ENCODE peak calls at places on chromosomes 2 and 18, in ten cellular contexts. F is kidney tubule cell, G is iPS-NIHi11, D is HTR-8/SVneo, Q is NCI-H1092, W is NAMALWA, B is cardiac muscle cell, V is retina, L is endothelial cell, C is BJ. J is an unnamed sample.

GRCh38 chr2:102396012-102396411 is 26.9 kb upstream of the IL18RAP start:
- DNase-seq in B (no peak), W (no peak), C (no peak), Q (no peak), F (no peak), L (no peak), V (no peak), G (no peak), D (no peak), J (no peak)

GRCh38 chr2:203021986-203022385 is 7.3 kb downstream of the NBEAL1 start:
- DNase-seq in V (no peak), F (no peak), D (no peak), B (peak; percentile 33), W (no peak), G (no peak), L (no peak), Q (no peak), C (no peak), J (no peak)

GRCh38 chr2:16656087-16656486 is 9.5 kb downstream of the CYRIA start:
- DNase-seq in Q (no peak), B (no peak), F (no peak), L (no peak), D (no peak), W (no peak), V (no peak), C (no peak), G (no peak), J (no peak)

GRCh38 chr18:57029761-57030160 is 117.1 kb upstream of the BOD1L2 start:
- DNase-seq in C (no peak), D (no peak), Q (peak; percentile 41), B (peak; percentile 3), L (no peak), F (peak; percentile 9), V (no peak), G (no peak), W (no peak), J (no peak)

GRCh38 chr18:3219621-3220335 is at the start of gene MYOM1:
- DNase-seq in D (no peak), B (no peak), L (no peak), W (no peak), V (no peak), G (no peak), C (no peak), Q (no peak), F (no peak), J (peak; percentile 53)

GRCh38 chr2:18251486-18251885 is 309.0 kb downstream of the RDH14 start:
- DNase-seq in D (no peak), F (no peak), V (no peak), W (no peak), B (no peak), Q (no peak), C (no peak), G (no peak), L (no peak), J (no peak)

GRCh38 chr18:24482826-24483225 is 22.4 kb downstream of the HRH4 start:
- DNase-seq in C (no peak), D (no peak), L (no peak), B (no peak), W (no peak), F (no peak), V (peak; percentile 28), G (no peak), Q (no peak), J (no peak)

GRCh38 chr2:107235491-107236254 is 349.7 kb upstream of the ST6GAL2 start:
- DNase-seq in B (no peak), C (no peak), V (no peak), Q (no peak), L (no peak), D (no peak), G (no peak), W (no peak), F (no peak), J (no peak)

GRCh38 chr2:157839162-157839801 is 36.8 kb downstream of the ACVR1 start:
- DNase-seq in G (peak; percentile 86), B (peak; percentile 60), V (peak; percentile 84), F (peak; percentile 25), C (no peak), W (no peak), Q (peak; percentile 89), L (peak; percentile 17), D (peak; percentile 43), J (no peak)

GRCh38 chr2:134362152-134362653 is 108.3 kb downstream of the MGAT5 start:
- DNase-seq in W (no peak), B (no peak), V (no peak), F (peak; percentile 23), Q (no peak), L (no peak), G (no peak), C (no peak), D (no peak), J (no peak)

GRCh38 chr2:12493031-12493513 is 223.7 kb upstream of the TRIB2 start:
- DNase-seq in L (no peak), C (no peak), V (no peak), B (peak; percentile 96), G (no peak), F (peak; percentile 67), W (no peak), D (peak; percentile 49), Q (no peak), J (no peak)